ENCODE peak calls at places on chromosomes 6 and 20, in ten cellular contexts. One of them, this sample, is unnamed.

GRCh38 chr6:35396991-35397390 is 54.6 kb downstream of the PPARD start:
- DNase-seq in lung: no peak
- DNase-seq in hepatocyte: peak; percentile 75
- DNase-seq in bronchial epithelial cell: peak; percentile 96
- DNase-seq in fibroblast of pulmonary artery: no peak
- DNase-seq in mucosa of descending colon: no peak
- DNase-seq in cardiac muscle cell: no peak
- DNase-seq in heart right ventricle: no peak
- DNase-seq in CD8-positive, alpha-beta T cell: no peak
- DNase-seq in AG10803: peak; percentile 10
- DNase-seq in this sample: peak; percentile 20

GRCh38 chr6:29792123-29793035 is 35.2 kb upstream of the HLA-G start:
- DNase-seq in AG10803: peak; percentile 25
- DNase-seq in heart right ventricle: peak; percentile 74
- DNase-seq in fibroblast of pulmonary artery: peak; percentile 11
- DNase-seq in CD8-positive, alpha-beta T cell: peak; percentile 65
- DNase-seq in lung: peak; percentile 56
- DNase-seq in bronchial epithelial cell: no peak
- DNase-seq in cardiac muscle cell: peak; percentile 16
- DNase-seq in hepatocyte: peak; percentile 59
- DNase-seq in mucosa of descending colon: peak; percentile 74
- DNase-seq in this sample: no peak

GRCh38 chr6:37493047-37493995 is 6.4 kb downstream of the CCDC167 start:
- DNase-seq in bronchial epithelial cell: no peak
- DNase-seq in fibroblast of pulmonary artery: no peak
- DNase-seq in mucosa of descending colon: no peak
- DNase-seq in CD8-positive, alpha-beta T cell: no peak
- DNase-seq in heart right ventricle: no peak
- DNase-seq in AG10803: no peak
- DNase-seq in lung: no peak
- DNase-seq in cardiac muscle cell: no peak
- DNase-seq in hepatocyte: no peak
- DNase-seq in this sample: no peak

GRCh38 chr6:111105578-111105977 is 18.3 kb downstream of the SLC16A10 start:
- DNase-seq in cardiac muscle cell: peak; percentile 90
- DNase-seq in mucosa of descending colon: peak; percentile 97
- DNase-seq in lung: peak; percentile 75
- DNase-seq in hepatocyte: peak; percentile 86
- DNase-seq in CD8-positive, alpha-beta T cell: no peak
- DNase-seq in AG10803: no peak
- DNase-seq in heart right ventricle: peak; percentile 70
- DNase-seq in bronchial epithelial cell: peak; percentile 69
- DNase-seq in fibroblast of pulmonary artery: peak; percentile 32
- DNase-seq in this sample: peak; percentile 15

GRCh38 chr6:109523478-109523877 is 40.5 kb upstream of the ZBTB24 start:
- DNase-seq in heart right ventricle: no peak
- DNase-seq in hepatocyte: no peak
- DNase-seq in bronchial epithelial cell: peak; percentile 20
- DNase-seq in cardiac muscle cell: no peak
- DNase-seq in lung: no peak
- DNase-seq in AG10803: peak; percentile 89
- DNase-seq in mucosa of descending colon: no peak
- DNase-seq in CD8-positive, alpha-beta T cell: no peak
- DNase-seq in fibroblast of pulmonary artery: peak; percentile 88
- DNase-seq in this sample: peak; percentile 36

GRCh38 chr6:13334953-13335352 is 6.6 kb upstream of the TBC1D7 start:
- DNase-seq in hepatocyte: no peak
- DNase-seq in bronchial epithelial cell: peak; percentile 42
- DNase-seq in lung: no peak
- DNase-seq in fibroblast of pulmonary artery: peak; percentile 81
- DNase-seq in heart right ventricle: no peak
- DNase-seq in cardiac muscle cell: no peak
- DNase-seq in AG10803: no peak
- DNase-seq in mucosa of descending colon: no peak
- DNase-seq in CD8-positive, alpha-beta T cell: no peak
- DNase-seq in this sample: no peak

GRCh38 chr6:167565884-167566491 is 241.1 kb downstream of the TTLL2 start:
- DNase-seq in lung: peak; percentile 35
- DNase-seq in fibroblast of pulmonary artery: peak; percentile 67
- DNase-seq in CD8-positive, alpha-beta T cell: no peak
- DNase-seq in AG10803: no peak
- DNase-seq in hepatocyte: peak; percentile 69
- DNase-seq in bronchial epithelial cell: no peak
- DNase-seq in mucosa of descending colon: peak; percentile 37
- DNase-seq in cardiac muscle cell: peak; percentile 84
- DNase-seq in heart right ventricle: peak; percentile 52
- DNase-seq in this sample: no peak

GRCh38 chr6:159805418-159806020 is 5.4 kb downstream of the PNLDC1 start:
- DNase-seq in hepatocyte: no peak
- DNase-seq in cardiac muscle cell: no peak
- DNase-seq in mucosa of descending colon: no peak
- DNase-seq in heart right ventricle: no peak
- DNase-seq in bronchial epithelial cell: no peak
- DNase-seq in AG10803: no peak
- DNase-seq in fibroblast of pulmonary artery: peak; percentile 28
- DNase-seq in CD8-positive, alpha-beta T cell: no peak
- DNase-seq in lung: no peak
- DNase-seq in this sample: no peak

GRCh38 chr6:82711992-82712788 is 348.6 kb downstream of the TPBG start:
- DNase-seq in CD8-positive, alpha-beta T cell: no peak
- DNase-seq in fibroblast of pulmonary artery: peak; percentile 38
- DNase-seq in mucosa of descending colon: no peak
- DNase-seq in bronchial epithelial cell: no peak
- DNase-seq in AG10803: peak; percentile 87
- DNase-seq in hepatocyte: no peak
- DNase-seq in heart right ventricle: no peak
- DNase-seq in lung: no peak
- DNase-seq in cardiac muscle cell: no peak
- DNase-seq in this sample: peak; percentile 32

GRCh38 chr20:34877002-34877264 is 521 bp downstream of the ACSS2 start:
- DNase-seq in cardiac muscle cell: no peak
- DNase-seq in mucosa of descending colon: peak; percentile 41
- DNase-seq in AG10803: no peak
- DNase-seq in hepatocyte: no peak
- DNase-seq in bronchial epithelial cell: no peak
- DNase-seq in fibroblast of pulmonary artery: peak; percentile 17
- DNase-seq in heart right ventricle: no peak
- DNase-seq in lung: no peak
- DNase-seq in CD8-positive, alpha-beta T cell: no peak
- DNase-seq in this sample: no peak

GRCh38 chr6:136226674-136227377 is 23.3 kb downstream of the MTFR2 start:
- DNase-seq in fibroblast of pulmonary artery: no peak
- DNase-seq in cardiac muscle cell: no peak
- DNase-seq in hepatocyte: peak; percentile 67
- DNase-seq in heart right ventricle: no peak
- DNase-seq in bronchial epithelial cell: no peak
- DNase-seq in mucosa of descending colon: peak; percentile 14
- DNase-seq in AG10803: peak; percentile 1
- DNase-seq in CD8-positive, alpha-beta T cell: no peak
- DNase-seq in lung: no peak
- DNase-seq in this sample: no peak

GRCh38 chr6:170296746-170297576 is 6.1 kb upstream of the DLL1 start:
- DNase-seq in CD8-positive, alpha-beta T cell: no peak
- DNase-seq in bronchial epithelial cell: no peak
- DNase-seq in fibroblast of pulmonary artery: no peak
- DNase-seq in lung: no peak
- DNase-seq in heart right ventricle: no peak
- DNase-seq in cardiac muscle cell: no peak
- DNase-seq in mucosa of descending colon: no peak
- DNase-seq in hepatocyte: no peak
- DNase-seq in AG10803: no peak
- DNase-seq in this sample: no peak

GRCh38 chr20:1734269-1734858 is 76.8 kb upstream of the SIRPG start:
- DNase-seq in lung: no peak
- DNase-seq in hepatocyte: no peak
- DNase-seq in mucosa of descending colon: no peak
- DNase-seq in bronchial epithelial cell: peak; percentile 40
- DNase-seq in fibroblast of pulmonary artery: peak; percentile 3
- DNase-seq in heart right ventricle: no peak
- DNase-seq in cardiac muscle cell: no peak
- DNase-seq in CD8-positive, alpha-beta T cell: no peak
- DNase-seq in AG10803: peak; percentile 20
- DNase-seq in this sample: peak; percentile 34
- TF ChIP-seq CTCF in lung: no peak
- TF ChIP-seq CTCF in hepatocyte: no peak
- TF ChIP-seq CTCF in mucosa of descending colon: no peak
- TF ChIP-seq CTCF in bronchial epithelial cell: peak; percentile 14
- TF ChIP-seq CTCF in fibroblast of pulmonary artery: no peak
- TF ChIP-seq CTCF in heart right ventricle: peak; percentile 50
- TF ChIP-seq CTCF in cardiac muscle cell: no peak
- TF ChIP-seq CTCF in CD8-positive, alpha-beta T cell: peak; percentile 50
- TF ChIP-seq CTCF in AG10803: peak; percentile 33
- TF ChIP-seq CTCF in this sample: peak; percentile 33

GRCh38 chr20:38190936-38191371 is 25.9 kb upstream of the TGM2 start:
- DNase-seq in cardiac muscle cell: no peak
- DNase-seq in heart right ventricle: peak; percentile 40
- DNase-seq in AG10803: no peak
- DNase-seq in bronchial epithelial cell: no peak
- DNase-seq in lung: no peak
- DNase-seq in fibroblast of pulmonary artery: no peak
- DNase-seq in CD8-positive, alpha-beta T cell: no peak
- DNase-seq in hepatocyte: no peak
- DNase-seq in mucosa of descending colon: no peak
- DNase-seq in this sample: no peak

GRCh38 chr20:38184098-38184497 is 19.0 kb upstream of the TGM2 start:
- DNase-seq in hepatocyte: no peak
- DNase-seq in CD8-positive, alpha-beta T cell: no peak
- DNase-seq in bronchial epithelial cell: peak; percentile 76
- DNase-seq in AG10803: no peak
- DNase-seq in cardiac muscle cell: no peak
- DNase-seq in fibroblast of pulmonary artery: no peak
- DNase-seq in lung: no peak
- DNase-seq in mucosa of descending colon: no peak
- DNase-seq in heart right ventricle: no peak
- DNase-seq in this sample: no peak

GRCh38 chr20:38186788-38187221 is 21.7 kb upstream of the TGM2 start:
- DNase-seq in AG10803: no peak
- DNase-seq in lung: no peak
- DNase-seq in mucosa of descending colon: no peak
- DNase-seq in CD8-positive, alpha-beta T cell: no peak
- DNase-seq in fibroblast of pulmonary artery: peak; percentile 46
- DNase-seq in heart right ventricle: no peak
- DNase-seq in bronchial epithelial cell: peak; percentile 90
- DNase-seq in cardiac muscle cell: no peak
- DNase-seq in hepatocyte: no peak
- DNase-seq in this sample: peak; percentile 41

GRCh38 chr20:38190166-38190565 is 25.1 kb upstream of the TGM2 start:
- DNase-seq in mucosa of descending colon: no peak
- DNase-seq in CD8-positive, alpha-beta T cell: no peak
- DNase-seq in cardiac muscle cell: no peak
- DNase-seq in hepatocyte: no peak
- DNase-seq in fibroblast of pulmonary artery: no peak
- DNase-seq in AG10803: no peak
- DNase-seq in lung: no peak
- DNase-seq in bronchial epithelial cell: no peak
- DNase-seq in heart right ventricle: no peak
- DNase-seq in this sample: no peak

GRCh38 chr20:38187512-38187911 is 22.4 kb upstream of the TGM2 start:
- DNase-seq in fibroblast of pulmonary artery: no peak
- DNase-seq in heart right ventricle: no peak
- DNase-seq in hepatocyte: peak; percentile 53
- DNase-seq in cardiac muscle cell: peak; percentile 43
- DNase-seq in lung: no peak
- DNase-seq in CD8-positive, alpha-beta T cell: no peak
- DNase-seq in AG10803: peak; percentile 46
- DNase-seq in bronchial epithelial cell: peak; percentile 18
- DNase-seq in mucosa of descending colon: no peak
- DNase-seq in this sample: no peak
- TF ChIP-seq CTCF in fibroblast of pulmonary artery: peak; percentile 16
- TF ChIP-seq CTCF in heart right ventricle: peak; percentile 22
- TF ChIP-seq CTCF in hepatocyte: no peak
- TF ChIP-seq CTCF in cardiac muscle cell: peak; percentile 16
- TF ChIP-seq CTCF in lung: no peak
- TF ChIP-seq CTCF in CD8-positive, alpha-beta T cell: no peak
- TF ChIP-seq CTCF in AG10803: peak; percentile 42
- TF ChIP-seq CTCF in bronchial epithelial cell: peak; percentile 6
- TF ChIP-seq CTCF in mucosa of descending colon: no peak
- TF ChIP-seq CTCF in this sample: no peak

DNA sequence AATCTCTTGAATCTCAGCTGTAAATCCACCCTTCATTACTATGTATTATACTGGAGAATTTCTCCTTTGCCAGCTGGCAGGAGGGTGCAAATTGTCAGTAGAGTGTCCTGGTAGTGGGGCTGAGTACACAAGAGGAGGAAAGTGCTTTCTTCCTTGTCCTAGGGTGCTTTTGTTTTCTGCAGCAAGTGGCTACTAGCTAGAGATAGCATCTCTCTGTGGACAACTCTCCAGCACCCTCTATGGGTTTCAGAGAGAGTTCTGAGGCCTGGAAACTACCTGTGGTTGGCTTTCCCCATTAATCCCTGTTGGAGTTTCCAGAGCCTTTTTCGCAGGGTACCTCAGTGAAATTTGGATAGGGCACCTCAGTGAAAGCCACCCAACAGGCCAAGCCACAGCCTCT is 422.5 kb upstream of the RGS17 start:
- DNase-seq in mucosa of descending colon: no peak
- DNase-seq in heart right ventricle: no peak
- DNase-seq in hepatocyte: peak; percentile 23
- DNase-seq in lung: no peak
- DNase-seq in fibroblast of pulmonary artery: peak; percentile 25
- DNase-seq in CD8-positive, alpha-beta T cell: no peak
- DNase-seq in AG10803: no peak
- DNase-seq in cardiac muscle cell: peak; percentile 45
- DNase-seq in bronchial epithelial cell: peak; percentile 35
- DNase-seq in this sample: no peak
- TF ChIP-seq CTCF in mucosa of descending colon: no peak
- TF ChIP-seq CTCF in heart right ventricle: no peak
- TF ChIP-seq CTCF in hepatocyte: peak; percentile 35
- TF ChIP-seq CTCF in lung: no peak
- TF ChIP-seq CTCF in fibroblast of pulmonary artery: peak; percentile 54
- TF ChIP-seq CTCF in CD8-positive, alpha-beta T cell: no peak
- TF ChIP-seq CTCF in AG10803: peak; percentile 29
- TF ChIP-seq CTCF in cardiac muscle cell: peak; percentile 26
- TF ChIP-seq CTCF in bronchial epithelial cell: peak; percentile 63
- TF ChIP-seq CTCF in this sample: no peak

GRCh38 chr20:59645761-59646171 is 41.4 kb downstream of the PHACTR3 start:
- DNase-seq in cardiac muscle cell: no peak
- DNase-seq in mucosa of descending colon: no peak
- DNase-seq in fibroblast of pulmonary artery: no peak
- DNase-seq in AG10803: peak; percentile 5
- DNase-seq in CD8-positive, alpha-beta T cell: no peak
- DNase-seq in lung: peak; percentile 9
- DNase-seq in hepatocyte: no peak
- DNase-seq in heart right ventricle: no peak
- DNase-seq in bronchial epithelial cell: no peak
- DNase-seq in this sample: no peak
- TF ChIP-seq CTCF in cardiac muscle cell: no peak
- TF ChIP-seq CTCF in mucosa of descending colon: no peak
- TF ChIP-seq CTCF in fibroblast of pulmonary artery: no peak
- TF ChIP-seq CTCF in AG10803: peak; percentile 47
- TF ChIP-seq CTCF in CD8-positive, alpha-beta T cell: no peak
- TF ChIP-seq CTCF in lung: no peak
- TF ChIP-seq CTCF in hepatocyte: no peak
- TF ChIP-seq CTCF in heart right ventricle: peak; percentile 32
- TF ChIP-seq CTCF in bronchial epithelial cell: no peak
- TF ChIP-seq CTCF in this sample: no peak

This sample was measured in HFFc6.